ENCODE peak calls at places on chromosomes 16 and 17, in ten cellular contexts. G is A549, S is vagina, O is prostate gland, V is upper lobe of left lung, M is body of pancreas, K is HCT116, L is esophagus muscularis mucosa, D is uterus, N is tibial nerve. T is an unnamed sample.

GRCh38 chr17:76382305-76382802 is 2.1 kb upstream of the SPHK1 start:
- DNase-seq in G (no peak), S (no peak), O (peak; percentile 36), V (peak; percentile 86), M (peak; percentile 74), K (no peak), L (no peak), D (no peak), N (peak; percentile 54), T (peak; percentile 54)

GRCh38 chr16:24721830-24722238 is 7.6 kb upstream of the TNRC6A start:
- DNase-seq in G (no peak), S (no peak), O (no peak), V (no peak), M (no peak), K (no peak), L (no peak), D (no peak), N (no peak), T (no peak)

GRCh38 chr16:25213709-25214416 is 2.9 kb upstream of the AQP8 start:
- DNase-seq in G (no peak), S (no peak), O (no peak), V (no peak), M (no peak), K (no peak), L (no peak), D (no peak), N (no peak), T (no peak)

GRCh38 chr17:8345951-8346665 is 6.5 kb downstream of the ODF4 start:
- DNase-seq in G (no peak), S (no peak), O (peak; percentile 74), V (no peak), M (no peak), K (no peak), L (no peak), D (no peak), N (no peak), T (peak; percentile 70)

GRCh38 chr17:80892900-80893603 is 98.6 kb upstream of the CHMP6 start:
- DNase-seq in G (peak; percentile 41), S (no peak), O (no peak), V (peak; percentile 68), M (no peak), K (peak; percentile 53), L (no peak), D (no peak), N (no peak), T (no peak)

GRCh38 chr16:66476328-66477027 is 49.4 kb downstream of the BEAN1 start:
- DNase-seq in G (peak; percentile 25), S (no peak), O (no peak), V (no peak), M (peak; percentile 37), K (no peak), L (no peak), D (no peak), N (no peak), T (peak; percentile 34)

GRCh38 chr17:82247175-82247823 is 18.5 kb downstream of the SLC16A3 start:
- DNase-seq in G (no peak), S (no peak), O (no peak), V (peak; percentile 31), M (no peak), K (no peak), L (no peak), D (no peak), N (no peak), T (no peak)

GRCh38 chr17:59366773-59367656 is 35.6 kb downstream of the YPEL2 start:
- DNase-seq in G (no peak), S (no peak), O (peak; percentile 84), V (no peak), M (peak; percentile 95), K (no peak), L (no peak), D (peak; percentile 71), N (no peak), T (no peak)

GRCh38 chr16:3472878-3473595 is 22.3 kb downstream of the C16orf90 start:
- DNase-seq in G (no peak), S (no peak), O (no peak), V (no peak), M (no peak), K (no peak), L (no peak), D (no peak), N (no peak), T (no peak)

DNA sequence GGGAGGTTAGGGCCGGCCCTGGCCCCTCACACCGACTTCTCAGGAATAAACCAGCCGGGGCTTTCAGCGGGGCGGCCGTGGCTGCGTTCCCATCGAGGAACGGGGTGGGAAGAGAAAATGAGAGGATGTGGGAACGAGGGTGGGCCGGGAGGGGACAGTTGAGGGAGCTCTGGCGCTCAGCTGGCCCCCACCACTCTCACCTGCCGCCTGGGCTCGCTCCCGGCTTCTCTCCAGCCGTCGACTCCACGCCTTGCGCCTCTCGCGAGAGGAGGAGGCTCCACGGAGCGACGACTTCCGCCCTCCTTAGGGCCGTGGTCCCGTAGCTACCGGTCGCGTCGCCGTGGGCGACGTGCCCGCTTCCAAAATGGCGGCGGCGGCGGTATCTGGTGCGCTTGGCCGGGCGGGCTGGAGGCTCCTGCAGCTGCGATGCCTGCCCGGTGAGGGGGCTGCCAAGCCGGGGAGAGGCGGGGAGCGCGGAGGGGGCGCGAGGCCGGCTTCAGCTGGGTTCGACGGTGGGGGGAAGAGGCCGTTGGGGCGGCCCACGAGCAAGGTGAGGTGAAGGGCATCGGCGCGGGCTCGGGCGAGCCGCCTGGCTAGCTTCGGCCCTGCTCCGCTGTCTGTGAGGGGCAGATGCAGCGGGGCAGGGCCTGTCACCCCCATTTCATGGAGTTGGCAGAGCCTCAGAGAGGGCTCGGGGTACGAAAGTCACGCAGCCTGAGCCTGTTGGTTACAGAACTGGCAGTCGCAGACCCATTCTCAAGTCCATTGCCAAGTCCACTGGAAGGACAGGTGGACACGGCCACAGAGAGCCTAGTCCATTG is at the start of the genes CIAPIN1 and COQ9:
- DNase-seq in G (peak; percentile 93), S (no peak), O (peak; percentile 95), V (peak; percentile 99), M (peak; percentile 97), K (peak; percentile 79), L (peak; percentile 97), D (peak; percentile 94), N (peak; percentile 91), T (peak; percentile 93)
- TF ChIP-seq POLR2A in G (peak; percentile 83), S (no peak), O (peak; percentile 75), V (peak; percentile 94), M (peak; percentile 87), K (no peak), L (peak; percentile 89), D (peak; percentile 60), N (peak; percentile 61), T (peak; percentile 86)

DNA sequence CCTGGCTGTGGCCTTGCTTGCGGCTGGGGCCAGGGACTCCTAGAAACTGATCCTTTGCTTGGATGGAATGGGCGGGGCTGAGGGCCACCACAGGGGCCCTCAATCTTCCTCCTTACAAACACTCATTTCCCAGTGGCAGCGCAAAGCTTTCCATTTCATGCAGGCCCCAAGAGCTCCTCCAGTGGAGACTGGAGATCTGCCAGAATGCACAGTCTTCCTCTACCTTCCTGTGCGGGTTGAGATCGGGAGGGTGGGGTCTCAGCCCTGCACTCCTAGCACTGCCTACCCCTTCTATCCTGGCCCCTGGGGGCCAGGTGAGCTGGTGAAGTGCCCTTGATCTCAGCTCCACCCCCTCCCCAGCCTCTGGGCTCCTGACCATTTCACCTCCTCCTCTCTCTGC is 1.7 kb downstream of the NRN1L start:
- DNase-seq in G (no peak), S (no peak), O (no peak), V (no peak), M (no peak), K (no peak), L (no peak), D (no peak), N (no peak), T (no peak)
- TF ChIP-seq POLR2A in G (no peak), S (no peak), O (no peak), V (no peak), M (no peak), K (no peak), L (no peak), D (no peak), N (no peak), T (no peak)

GRCh38 chr16:53708490-53708889 is 4.5 kb downstream of the FTO start:
- DNase-seq in G (no peak), S (no peak), O (no peak), V (no peak), M (no peak), K (no peak), L (no peak), D (no peak), N (no peak), T (no peak)

GRCh38 chr16:53707671-53708070 is 3.7 kb downstream of the FTO start:
- DNase-seq in G (no peak), S (no peak), O (no peak), V (no peak), M (no peak), K (no peak), L (no peak), D (no peak), N (no peak), T (no peak)

GRCh38 chr16:53704445-53704813 is 473 bp downstream of the FTO start:
- DNase-seq in G (no peak), S (no peak), O (no peak), V (no peak), M (no peak), K (no peak), L (no peak), D (no peak), N (no peak), T (no peak)

DNA sequence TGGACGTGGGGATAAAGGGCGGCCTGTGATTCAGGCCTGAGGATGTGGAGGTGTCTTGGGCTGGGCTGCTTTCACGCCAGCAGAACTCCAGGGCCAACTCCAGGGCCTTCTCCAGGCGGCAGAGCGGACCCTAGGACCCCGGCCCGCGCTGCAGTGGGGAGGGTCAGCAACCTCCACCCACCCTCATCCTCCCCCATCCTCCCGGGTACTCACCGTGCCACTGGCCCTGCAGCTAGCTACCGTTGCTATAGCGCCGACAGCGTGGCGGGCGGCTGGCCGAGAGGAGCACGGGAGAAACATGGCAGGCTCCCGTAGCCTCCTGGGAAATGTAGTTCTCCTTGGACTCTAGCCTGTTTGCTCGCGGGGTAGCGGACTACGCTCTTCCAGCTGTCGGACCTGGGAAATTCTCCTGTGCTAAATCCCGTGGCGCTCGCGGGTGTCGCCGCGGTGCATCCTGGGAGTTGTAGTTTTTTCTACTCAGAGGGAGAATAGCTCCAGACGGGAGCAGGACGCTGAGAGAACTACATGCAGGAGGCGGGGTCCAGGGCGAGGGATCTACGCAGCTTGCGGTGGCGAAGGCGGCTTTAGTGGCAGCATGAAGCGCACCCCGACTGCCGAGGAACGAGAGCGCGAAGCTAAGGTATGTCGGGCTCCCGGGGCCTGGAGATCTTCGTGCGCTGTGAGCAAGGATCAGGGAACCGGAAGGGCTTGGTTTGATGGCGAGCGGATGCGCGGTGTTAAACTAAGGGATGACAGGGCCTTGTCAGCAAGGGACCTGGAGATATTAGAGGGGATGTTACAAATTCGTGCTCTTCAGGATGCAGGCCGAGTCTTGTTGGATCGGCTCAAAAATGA is at the start of the genes FTO and RPGRIP1L:
- DNase-seq in G (peak; percentile 99), S (peak; percentile 97), O (peak; percentile 100), V (peak; percentile 95), M (peak; percentile 99), K (peak; percentile 98), L (peak; percentile 100), D (peak; percentile 99), N (peak; percentile 99), T (peak; percentile 99)
- TF ChIP-seq POLR2A in G (peak; percentile 52), S (no peak), O (peak; percentile 9), V (peak; percentile 67), M (no peak), K (no peak), L (no peak), D (no peak), N (no peak), T (peak; percentile 37)

DNA sequence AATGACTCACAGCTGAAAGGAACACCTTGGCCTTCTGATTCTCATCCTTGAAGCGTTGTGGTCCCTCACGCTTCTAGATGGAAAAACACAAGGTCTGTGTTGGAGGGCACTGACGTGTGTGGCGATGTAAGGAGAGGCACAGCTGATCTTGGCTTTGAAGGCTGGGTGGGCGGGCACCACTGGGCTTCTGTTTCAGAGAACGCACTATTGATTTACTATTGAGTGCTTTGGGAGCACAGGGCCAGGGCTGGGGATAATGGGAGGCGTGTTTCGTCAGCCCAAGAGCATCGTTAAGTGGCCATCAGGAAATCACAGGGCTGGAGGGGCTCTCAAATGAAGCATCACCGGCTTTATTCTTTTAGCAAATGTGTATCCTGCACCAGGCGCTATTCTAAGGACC is 70.7 kb downstream of the CMIP start:
- DNase-seq in G (no peak), S (no peak), O (no peak), V (no peak), M (no peak), K (no peak), L (no peak), D (no peak), N (no peak), T (no peak)
- TF ChIP-seq POLR2A in G (no peak), S (no peak), O (no peak), V (no peak), M (no peak), K (no peak), L (no peak), D (no peak), N (no peak), T (no peak)